ENCODE peak calls at places on chromosomes 2 and 18, in nine cellular contexts. N is stimulated activated CD8-positive, alpha-beta memory T cell treated with anti-CD3 and anti-CD28 coated beads, Interleukin-7, amount 100 ng/mL, for 24 hours; P is astrocyte of the cerebellum; R is stimulated activated CD4-positive, alpha-beta T cell treated with anti-CD3 and anti-CD28 coated beads, Interleukin-4, amount 100 ng/mL, for 24 hours; A is body of pancreas; J is aorta; X is SW480; W is GM19239; Y is activated T-helper 1 cell treated with anti-CD3 and anti-CD28 coated beads, Interleukin-2, amount 50 U/mL, for 16 hours. L is an unnamed sample.

GRCh38 chr2:54065411-54065810 is 50.0 kb upstream of the ACYP2 start:
- DNase-seq in N (no peak), J (no peak), R (no peak), W (no peak), A (no peak), P (peak; percentile 70), X (no peak), Y (no peak), L (no peak)

GRCh38 chr2:32835148-32835547 is 111.6 kb upstream of the LTBP1 start:
- DNase-seq in W (no peak), X (no peak), R (no peak), J (no peak), A (no peak), Y (no peak), N (no peak), P (no peak), L (no peak)

GRCh38 chr2:2826209-2826551 is 495.1 kb upstream of the MYT1L start:
- DNase-seq in X (no peak), P (no peak), A (no peak), Y (no peak), W (no peak), N (no peak), J (no peak), R (no peak), L (no peak)

GRCh38 chr2:74957886-74958276 is 562 bp upstream of the POLE4 start:
- DNase-seq in P (no peak), A (no peak), R (no peak), W (no peak), N (no peak), Y (no peak), J (no peak), X (no peak), L (no peak)

GRCh38 chr2:28350196-28350595 is 42.5 kb upstream of the FOSL2 start:
- DNase-seq in R (no peak), N (no peak), X (no peak), J (peak; percentile 72), A (no peak), Y (no peak), W (no peak), P (no peak), L (no peak)

GRCh38 chr2:946073-947005 is 4.3 kb upstream of the SNTG2 start:
- DNase-seq in P (no peak), J (no peak), X (peak; percentile 49), N (no peak), Y (no peak), W (no peak), R (no peak), A (no peak), L (no peak)

GRCh38 chr2:239731422-239731821 is 293.7 kb downstream of the NDUFA10 start:
- DNase-seq in P (no peak), N (no peak), R (no peak), Y (no peak), A (no peak), J (peak; percentile 66), W (no peak), X (no peak), L (no peak)

GRCh38 chr18:56696966-56697365 is 45.8 kb downstream of the WDR7 start:
- DNase-seq in P (no peak), Y (no peak), A (no peak), J (no peak), N (no peak), W (no peak), X (no peak), R (no peak), L (no peak)

GRCh38 chr2:72001937-72002690 is 145.5 kb downstream of the CYP26B1 start:
- DNase-seq in J (no peak), Y (no peak), P (no peak), W (no peak), N (no peak), X (no peak), R (no peak), A (no peak), L (no peak)

GRCh38 chr18:49861659-49862058 is 48.3 kb upstream of the ACAA2 start:
- DNase-seq in P (no peak), A (no peak), Y (no peak), X (no peak), R (no peak), N (no peak), W (no peak), J (peak; percentile 50), L (no peak)

GRCh38 chr2:227472265-227473018 is 486 bp downstream of the AGFG1 start:
- DNase-seq in Y (no peak), R (peak; percentile 54), W (peak; percentile 62), N (no peak), P (no peak), J (peak; percentile 83), A (peak; percentile 29), X (peak; percentile 22), L (no peak)

GRCh38 chr18:80109676-80110078 is 615 bp downstream of the ADNP2 start:
- DNase-seq in Y (no peak), W (peak; percentile 49), A (peak; percentile 12), X (peak; percentile 17), R (peak; percentile 36), J (peak; percentile 82), N (no peak), P (no peak), L (no peak)

GRCh38 chr2:121247534-121247933 is 37.5 kb downstream of the TFCP2L1 start:
- DNase-seq in N (no peak), R (no peak), P (no peak), X (no peak), J (no peak), A (no peak), Y (no peak), W (no peak), L (no peak)

GRCh38 chr2:17107875-17108274 is 410.4 kb downstream of the RAD51AP2 start:
- DNase-seq in A (no peak), P (no peak), Y (no peak), J (no peak), X (no peak), N (no peak), W (no peak), R (no peak), L (no peak)

GRCh38 chr2:25342372-25343186 is 854 bp upstream of the DNMT3A start:
- DNase-seq in N (peak; percentile 62), X (peak; percentile 87), P (peak; percentile 50), R (peak; percentile 80), A (peak; percentile 87), W (peak; percentile 96), Y (peak; percentile 43), J (peak; percentile 94), L (no peak)

GRCh38 chr2:142065700-142066099 is 65.1 kb downstream of the LRP1B start:
- DNase-seq in P (no peak), Y (no peak), N (no peak), J (no peak), A (no peak), W (no peak), X (no peak), R (no peak), L (no peak)

GRCh38 chr2:222024934-222025890 is 273.6 kb downstream of the PAX3 start:
- DNase-seq in R (no peak), W (no peak), A (peak; percentile 8), J (no peak), N (no peak), Y (no peak), P (peak; percentile 59), X (peak; percentile 39), L (no peak)

GRCh38 chr2:188623995-188624643 is 332.4 kb downstream of the GULP1 start:
- DNase-seq in P (peak; percentile 69), N (no peak), W (no peak), J (no peak), R (no peak), Y (no peak), A (no peak), X (no peak), L (no peak)

GRCh38 chr2:44960871-44961270 is 19.4 kb downstream of the SIX3 start:
- DNase-seq in A (no peak), R (no peak), N (no peak), J (no peak), Y (no peak), W (no peak), P (no peak), X (no peak), L (no peak)

GRCh38 chr2:232607011-232607410 is 26.4 kb upstream of the EFHD1 start:
- DNase-seq in R (no peak), N (no peak), A (no peak), J (peak; percentile 64), X (no peak), P (no peak), W (no peak), Y (no peak), L (no peak)

GRCh38 chr2:238187618-238188548 is 15.6 kb downstream of the ILKAP start:
- DNase-seq in W (no peak), P (no peak), Y (no peak), X (no peak), R (no peak), J (no peak), A (no peak), N (no peak), L (no peak)

GRCh38 chr2:199219551-199219950 is 238.2 kb downstream of the SATB2 start:
- DNase-seq in R (no peak), X (no peak), N (no peak), W (no peak), Y (no peak), J (no peak), A (peak; percentile 37), P (no peak), L (no peak)

GRCh38 chr18:37322497-37323035 is 243.0 kb downstream of the CELF4 start:
- DNase-seq in R (peak; percentile 6), P (no peak), W (peak; percentile 43), X (peak; percentile 5), N (no peak), Y (no peak), J (peak; percentile 79), A (peak; percentile 30), L (no peak)

GRCh38 chr2:230809015-230809414 is 55.7 kb upstream of the ITM2C start:
- DNase-seq in P (no peak), A (no peak), W (no peak), R (no peak), Y (no peak), X (no peak), N (no peak), J (no peak), L (no peak)

GRCh38 chr2:203814661-203815540 is 52.7 kb upstream of the CTLA4 start:
- DNase-seq in R (peak; percentile 65), X (peak; percentile 86), Y (no peak), N (no peak), J (no peak), A (peak; percentile 59), W (peak; percentile 54), P (peak; percentile 73), L (no peak)

GRCh38 chr18:62716679-62717058 is 1.3 kb downstream of the PHLPP1 start:
- DNase-seq in R (peak; percentile 24), J (peak; percentile 85), Y (no peak), P (no peak), N (no peak), X (no peak), W (peak; percentile 39), A (peak; percentile 49), L (no peak)

GRCh38 chr18:56627991-56628390 is 10.4 kb downstream of the TXNL1 start:
- DNase-seq in R (no peak), W (no peak), Y (no peak), X (no peak), P (no peak), A (no peak), J (no peak), N (no peak), L (no peak)

GRCh38 chr18:51009071-51009470 is 20.9 kb upstream of the SMAD4 start:
- DNase-seq in P (no peak), Y (no peak), J (no peak), R (no peak), X (no peak), N (no peak), A (no peak), W (no peak), L (no peak)

GRCh38 chr2:74893332-74893731 is 59.4 kb downstream of the HK2 start:
- DNase-seq in J (no peak), X (no peak), W (no peak), A (no peak), R (no peak), Y (no peak), P (no peak), N (no peak), L (no peak)

GRCh38 chr2:84807063-84807485 is 73.8 kb downstream of the TRABD2A start:
- DNase-seq in J (no peak), W (no peak), X (peak; percentile 64), A (peak; percentile 58), N (no peak), R (no peak), Y (no peak), P (peak; percentile 99), L (no peak)

GRCh38 chr2:96404446-96405373 is 69.1 kb downstream of the NCAPH start:
- DNase-seq in A (peak; percentile 67), N (no peak), P (no peak), R (no peak), X (peak; percentile 49), Y (no peak), W (no peak), J (peak; percentile 82), L (no peak)

L was measured in omental fat pad.